ENCODE peak calls at places on chromosomes 11 and 22, in ten cellular contexts. One of them, this sample, is unnamed.

GRCh38 chr11:113267536-113267935 is 46.8 kb upstream of the TTC12 start:
- DNase-seq in bronchial epithelial cell: no peak
- DNase-seq in heart left ventricle: no peak
- DNase-seq in cardiac muscle cell: no peak
- DNase-seq in Caco-2: no peak
- DNase-seq in lung: no peak
- DNase-seq in heart right ventricle: no peak
- DNase-seq in nephron progenitor cell: no peak
- DNase-seq in kidney: no peak
- DNase-seq in colonic mucosa: no peak
- DNase-seq in this sample: no peak

GRCh38 chr22:46030241-46030880 is 53.4 kb upstream of the WNT7B start:
- DNase-seq in bronchial epithelial cell: no peak
- DNase-seq in heart left ventricle: peak
- DNase-seq in cardiac muscle cell: no peak
- DNase-seq in Caco-2: peak
- DNase-seq in lung: no peak
- DNase-seq in heart right ventricle: no peak
- DNase-seq in nephron progenitor cell: no peak
- DNase-seq in kidney: peak
- DNase-seq in colonic mucosa: no peak
- DNase-seq in this sample: no peak

GRCh38 chr22:31106651-31107205 is 640 bp downstream of the SELENOM start:
- DNase-seq in bronchial epithelial cell: peak
- DNase-seq in heart left ventricle: peak
- DNase-seq in cardiac muscle cell: peak
- DNase-seq in Caco-2: no peak
- DNase-seq in lung: no peak
- DNase-seq in heart right ventricle: no peak
- DNase-seq in nephron progenitor cell: no peak
- DNase-seq in kidney: no peak
- DNase-seq in colonic mucosa: peak
- DNase-seq in this sample: no peak

GRCh38 chr11:1074244-1075221 is at the start of gene MUC2:
- DNase-seq in bronchial epithelial cell: no peak
- DNase-seq in heart left ventricle: no peak
- DNase-seq in cardiac muscle cell: no peak
- DNase-seq in Caco-2: peak
- DNase-seq in lung: no peak
- DNase-seq in heart right ventricle: peak
- DNase-seq in nephron progenitor cell: peak
- DNase-seq in kidney: peak
- DNase-seq in colonic mucosa: no peak
- DNase-seq in this sample: no peak

GRCh38 chr11:85749287-85749834 is 61.6 kb downstream of the SYTL2 start:
- DNase-seq in bronchial epithelial cell: no peak
- DNase-seq in heart left ventricle: no peak
- DNase-seq in cardiac muscle cell: no peak
- DNase-seq in Caco-2: no peak
- DNase-seq in lung: no peak
- DNase-seq in heart right ventricle: no peak
- DNase-seq in nephron progenitor cell: no peak
- DNase-seq in kidney: no peak
- DNase-seq in colonic mucosa: no peak
- DNase-seq in this sample: no peak

GRCh38 chr11:86803641-86804040 is 3.3 kb downstream of the PRSS23 start:
- DNase-seq in bronchial epithelial cell: peak
- DNase-seq in heart left ventricle: no peak
- DNase-seq in cardiac muscle cell: no peak
- DNase-seq in Caco-2: no peak
- DNase-seq in lung: no peak
- DNase-seq in heart right ventricle: no peak
- DNase-seq in nephron progenitor cell: no peak
- DNase-seq in kidney: no peak
- DNase-seq in colonic mucosa: no peak
- DNase-seq in this sample: no peak

GRCh38 chr11:1267441-1268100 is 41.9 kb downstream of the TOLLIP start:
- DNase-seq in bronchial epithelial cell: no peak
- DNase-seq in heart left ventricle: no peak
- DNase-seq in cardiac muscle cell: no peak
- DNase-seq in Caco-2: no peak
- DNase-seq in lung: no peak
- DNase-seq in heart right ventricle: no peak
- DNase-seq in nephron progenitor cell: no peak
- DNase-seq in kidney: no peak
- DNase-seq in colonic mucosa: no peak
- DNase-seq in this sample: no peak

GRCh38 chr11:11636671-11637070 is 14.9 kb upstream of the GALNT18 start:
- DNase-seq in bronchial epithelial cell: no peak
- DNase-seq in heart left ventricle: no peak
- DNase-seq in cardiac muscle cell: no peak
- DNase-seq in Caco-2: no peak
- DNase-seq in lung: no peak
- DNase-seq in heart right ventricle: no peak
- DNase-seq in nephron progenitor cell: no peak
- DNase-seq in kidney: no peak
- DNase-seq in colonic mucosa: no peak
- DNase-seq in this sample: no peak

GRCh38 chr11:14907411-14908213 is 15.6 kb upstream of the CYP2R1 start:
- DNase-seq in bronchial epithelial cell: no peak
- DNase-seq in heart left ventricle: peak
- DNase-seq in cardiac muscle cell: peak
- DNase-seq in Caco-2: peak
- DNase-seq in lung: peak
- DNase-seq in heart right ventricle: peak
- DNase-seq in nephron progenitor cell: peak
- DNase-seq in kidney: peak
- DNase-seq in colonic mucosa: peak
- DNase-seq in this sample: peak

GRCh38 chr22:39528681-39529486 is 3.7 kb downstream of the RPS19BP1 start:
- DNase-seq in bronchial epithelial cell: peak
- DNase-seq in heart left ventricle: peak
- DNase-seq in cardiac muscle cell: peak
- DNase-seq in Caco-2: peak
- DNase-seq in lung: peak
- DNase-seq in heart right ventricle: peak
- DNase-seq in nephron progenitor cell: peak
- DNase-seq in kidney: peak
- DNase-seq in colonic mucosa: peak
- DNase-seq in this sample: peak

GRCh38 chr22:39529487-39529851 is 3.1 kb downstream of the RPS19BP1 start:
- DNase-seq in bronchial epithelial cell: no peak
- DNase-seq in heart left ventricle: peak
- DNase-seq in cardiac muscle cell: no peak
- DNase-seq in Caco-2: no peak
- DNase-seq in lung: no peak
- DNase-seq in heart right ventricle: no peak
- DNase-seq in nephron progenitor cell: no peak
- DNase-seq in kidney: no peak
- DNase-seq in colonic mucosa: peak
- DNase-seq in this sample: no peak

GRCh38 chr22:39532215-39533071 is at the start of gene RPS19BP1:
- DNase-seq in bronchial epithelial cell: peak
- DNase-seq in heart left ventricle: peak
- DNase-seq in cardiac muscle cell: peak
- DNase-seq in Caco-2: peak
- DNase-seq in lung: peak
- DNase-seq in heart right ventricle: peak
- DNase-seq in nephron progenitor cell: peak
- DNase-seq in kidney: peak
- DNase-seq in colonic mucosa: peak
- DNase-seq in this sample: peak

GRCh38 chr22:39530136-39530535 is 2.4 kb downstream of the RPS19BP1 start:
- DNase-seq in bronchial epithelial cell: no peak
- DNase-seq in heart left ventricle: no peak
- DNase-seq in cardiac muscle cell: no peak
- DNase-seq in Caco-2: no peak
- DNase-seq in lung: no peak
- DNase-seq in heart right ventricle: no peak
- DNase-seq in nephron progenitor cell: no peak
- DNase-seq in kidney: peak
- DNase-seq in colonic mucosa: no peak
- DNase-seq in this sample: no peak

DNA sequence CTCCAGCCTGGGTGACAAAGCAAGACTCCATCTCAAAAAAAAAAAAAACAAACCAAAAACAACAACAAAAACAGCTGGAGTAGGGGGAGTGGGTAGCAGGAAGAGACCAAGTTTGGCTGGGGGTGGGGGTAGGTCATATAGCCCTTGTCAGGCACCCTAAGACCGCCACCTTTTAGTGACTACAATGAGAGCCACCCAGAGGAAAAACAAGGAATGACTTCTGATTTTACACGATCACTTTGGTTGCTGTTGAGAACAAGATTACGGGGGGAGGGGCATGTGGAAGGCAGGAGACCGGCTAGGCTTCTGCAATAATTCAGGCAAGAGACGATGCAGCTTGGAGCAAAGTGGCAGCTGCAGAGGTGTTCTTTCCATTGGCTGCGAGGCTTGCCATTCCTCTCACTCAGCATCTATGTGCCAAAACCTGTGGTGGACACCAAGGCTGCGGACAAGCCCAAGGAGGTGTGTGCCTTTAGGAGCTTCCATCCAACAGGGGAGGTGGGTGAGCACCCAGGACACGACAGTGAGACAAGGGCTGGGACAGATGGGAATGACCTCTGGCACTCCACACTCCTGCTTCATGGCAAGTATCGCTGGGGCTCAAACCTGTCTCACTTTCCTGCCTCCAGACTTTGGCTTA is 1.7 kb downstream of the RPS19BP1 start:
- DNase-seq in bronchial epithelial cell: peak
- DNase-seq in heart left ventricle: no peak
- DNase-seq in cardiac muscle cell: peak
- DNase-seq in Caco-2: no peak
- DNase-seq in lung: no peak
- DNase-seq in heart right ventricle: no peak
- DNase-seq in nephron progenitor cell: no peak
- DNase-seq in kidney: peak
- DNase-seq in colonic mucosa: peak
- DNase-seq in this sample: peak
- TF ChIP-seq CTCF in bronchial epithelial cell: peak
- TF ChIP-seq CTCF in heart left ventricle: no peak
- TF ChIP-seq CTCF in cardiac muscle cell: peak
- TF ChIP-seq CTCF in Caco-2: peak
- TF ChIP-seq CTCF in lung: no peak
- TF ChIP-seq CTCF in heart right ventricle: no peak
- TF ChIP-seq CTCF in nephron progenitor cell: peak
- TF ChIP-seq CTCF in kidney: no peak
- TF ChIP-seq CTCF in colonic mucosa: no peak
- TF ChIP-seq CTCF in this sample: peak

DNA sequence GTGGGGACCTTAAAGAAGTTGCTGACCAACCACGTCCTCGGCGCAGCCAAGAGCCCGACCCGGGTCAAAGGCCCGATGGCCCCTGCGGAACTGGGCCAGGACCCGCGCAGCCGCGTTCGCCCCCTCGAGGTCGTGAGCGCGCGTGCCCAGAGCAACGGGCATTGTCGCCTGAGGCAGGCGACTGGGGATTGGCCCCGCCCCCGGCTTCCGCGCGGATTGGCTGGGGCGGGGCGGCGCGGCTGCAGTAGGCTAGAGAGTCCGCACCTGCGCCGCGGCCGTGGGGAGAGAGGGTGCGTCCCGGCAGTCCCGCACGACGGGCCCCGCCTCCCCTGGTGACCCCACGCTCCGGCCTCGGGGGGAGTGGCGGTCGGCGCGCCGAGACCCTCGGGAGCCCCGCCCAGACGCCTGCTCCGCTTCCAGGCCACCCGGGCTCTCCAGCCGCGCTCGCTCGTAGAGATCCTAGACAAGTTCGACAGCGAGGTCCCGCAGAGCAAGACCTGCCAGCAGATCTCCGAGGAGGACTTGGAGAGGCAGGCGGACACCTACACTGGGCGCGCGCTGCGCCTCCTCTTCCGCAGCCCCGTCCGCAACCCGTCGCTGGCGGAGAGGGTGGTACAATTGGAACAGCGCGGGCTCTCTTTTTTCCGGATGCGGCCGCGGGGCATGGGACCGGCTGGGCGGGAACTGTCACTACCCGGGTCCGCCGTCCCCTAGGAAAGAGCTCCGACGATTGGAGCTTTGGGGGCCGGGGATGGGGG is 8.3 kb upstream of the PPIL2 start:
- DNase-seq in bronchial epithelial cell: no peak
- DNase-seq in heart left ventricle: peak
- DNase-seq in cardiac muscle cell: peak
- DNase-seq in Caco-2: peak
- DNase-seq in lung: peak
- DNase-seq in heart right ventricle: peak
- DNase-seq in nephron progenitor cell: peak
- DNase-seq in kidney: peak
- DNase-seq in colonic mucosa: peak
- DNase-seq in this sample: peak
- TF ChIP-seq CTCF in bronchial epithelial cell: peak
- TF ChIP-seq CTCF in heart left ventricle: peak
- TF ChIP-seq CTCF in cardiac muscle cell: no peak
- TF ChIP-seq CTCF in Caco-2: peak
- TF ChIP-seq CTCF in lung: no peak
- TF ChIP-seq CTCF in heart right ventricle: no peak
- TF ChIP-seq CTCF in nephron progenitor cell: no peak
- TF ChIP-seq CTCF in kidney: no peak
- TF ChIP-seq CTCF in colonic mucosa: peak
- TF ChIP-seq CTCF in this sample: peak

GRCh38 chr11:75431533-75432525 is 1.2 kb downstream of the KLHL35 start:
- DNase-seq in bronchial epithelial cell: no peak
- DNase-seq in heart left ventricle: peak
- DNase-seq in cardiac muscle cell: no peak
- DNase-seq in Caco-2: no peak
- DNase-seq in lung: no peak
- DNase-seq in heart right ventricle: no peak
- DNase-seq in nephron progenitor cell: no peak
- DNase-seq in kidney: no peak
- DNase-seq in colonic mucosa: peak
- DNase-seq in this sample: no peak
- TF ChIP-seq CTCF in bronchial epithelial cell: no peak
- TF ChIP-seq CTCF in heart left ventricle: no peak
- TF ChIP-seq CTCF in cardiac muscle cell: no peak
- TF ChIP-seq CTCF in Caco-2: peak
- TF ChIP-seq CTCF in lung: no peak
- TF ChIP-seq CTCF in heart right ventricle: no peak
- TF ChIP-seq CTCF in nephron progenitor cell: no peak
- TF ChIP-seq CTCF in kidney: no peak
- TF ChIP-seq CTCF in colonic mucosa: no peak
- TF ChIP-seq CTCF in this sample: no peak

DNA sequence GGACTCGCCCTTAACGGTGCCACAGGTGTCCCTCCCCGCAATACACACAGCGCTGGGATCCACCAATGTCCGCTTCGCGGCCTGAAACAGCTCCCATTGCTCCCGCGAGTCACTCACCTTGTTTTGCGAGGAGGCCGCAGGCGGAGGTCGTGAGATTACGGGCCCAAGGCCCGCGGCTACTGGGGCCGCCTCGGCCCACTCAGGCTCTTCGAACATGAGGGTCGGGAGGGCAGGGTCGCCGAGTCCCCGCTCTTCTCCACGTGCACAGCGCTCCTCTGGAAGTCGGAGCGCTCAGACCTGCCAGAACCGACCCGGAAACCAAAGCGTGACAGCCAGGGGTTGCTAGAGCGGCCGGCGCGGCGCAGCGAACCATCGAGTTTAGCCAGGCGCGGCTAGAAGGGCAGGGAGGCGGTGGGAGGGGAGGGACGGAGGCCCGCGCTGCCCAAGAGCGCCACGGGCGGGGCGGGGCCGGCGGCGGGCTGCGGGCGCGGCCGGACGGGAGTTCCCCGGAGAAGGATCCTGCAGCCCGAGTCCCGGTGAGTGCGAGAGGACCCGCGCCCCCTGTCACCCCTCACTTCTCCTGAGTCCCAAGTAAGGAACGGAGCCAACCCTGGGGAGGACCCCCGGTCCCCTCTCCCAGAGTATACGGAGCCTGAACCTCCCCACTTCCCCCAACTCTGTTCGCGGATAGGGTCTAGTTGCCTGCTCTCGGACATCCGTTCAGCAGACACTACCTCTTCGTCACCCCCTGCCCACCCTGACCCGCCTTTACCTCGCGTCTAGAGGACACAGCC is at the start of the genes ILK and RRP8:
- DNase-seq in bronchial epithelial cell: peak
- DNase-seq in heart left ventricle: peak
- DNase-seq in cardiac muscle cell: peak
- DNase-seq in Caco-2: peak
- DNase-seq in lung: peak
- DNase-seq in heart right ventricle: peak
- DNase-seq in nephron progenitor cell: peak
- DNase-seq in kidney: peak
- DNase-seq in colonic mucosa: peak
- DNase-seq in this sample: peak
- TF ChIP-seq CTCF in bronchial epithelial cell: peak
- TF ChIP-seq CTCF in heart left ventricle: peak
- TF ChIP-seq CTCF in cardiac muscle cell: no peak
- TF ChIP-seq CTCF in Caco-2: peak
- TF ChIP-seq CTCF in lung: no peak
- TF ChIP-seq CTCF in heart right ventricle: no peak
- TF ChIP-seq CTCF in nephron progenitor cell: no peak
- TF ChIP-seq CTCF in kidney: no peak
- TF ChIP-seq CTCF in colonic mucosa: no peak
- TF ChIP-seq CTCF in this sample: no peak

This sample was measured in Calu3.